ENCODE peak calls at places on chromosomes 12 and 14, in five cellular contexts. Y is NCI-H345, T is astrocyte, K is NCI-H1092 treated with DMSO at 0.1 percent for 48 hours, J is astrocyte of the hippocampus. U is an unnamed sample.
A peak's percentile ranks its signal among the peaks of the same experiment; 100 is the strongest.

GRCh38 chr12:52828156-52829090 is 5.7 kb downstream of the KRT79 start:
- DNase-seq in Y (no peak), J (no peak), T (no peak), K (no peak), U (no peak)

GRCh38 chr12:52870361-52871290 is 21.8 kb upstream of the KRT78 start:
- DNase-seq in Y (peak; percentile 51), K (peak; percentile 44), J (peak; percentile 79), T (no peak), U (peak; percentile 81)

GRCh38 chr12:34398366-34398705 is 376.0 kb downstream of the ALG10 start:
- DNase-seq in J (no peak), K (no peak), T (no peak), Y (no peak), U (peak; percentile 0)

GRCh38 chr12:31234955-31235867 is 90.7 kb downstream of the SINHCAF start:
- DNase-seq in K (peak; percentile 95), Y (peak; percentile 62), J (peak; percentile 68), T (peak; percentile 36), U (no peak)

GRCh38 chr14:101757064-101757838 is 4.3 kb upstream of the PPP2R5C start:
- DNase-seq in Y (no peak), T (no peak), K (no peak), J (no peak), U (no peak)

GRCh38 chr14:32933943-32934890 is 4.5 kb upstream of the NPAS3 start:
- DNase-seq in J (peak; percentile 81), T (peak; percentile 47), K (peak; percentile 78), Y (peak; percentile 71), U (no peak)

GRCh38 chr14:63345826-63346225 is 27.1 kb upstream of the GPHB5 start:
- DNase-seq in T (no peak), J (no peak), Y (peak; percentile 13), K (peak; percentile 32), U (no peak)

GRCh38 chr12:15677696-15678095 is 111.5 kb downstream of the EPS8 start:
- DNase-seq in T (no peak), K (no peak), J (no peak), Y (no peak), U (no peak)

GRCh38 chr14:23118506-23119361 is at the start of gene CEBPE:
- DNase-seq in K (no peak), Y (no peak), T (no peak), J (no peak), U (no peak)

GRCh38 chr14:54577977-54578376 is 11.0 kb downstream of the SAMD4A start:
- DNase-seq in K (no peak), T (peak; percentile 41), J (no peak), Y (no peak), U (no peak)

U was measured in natural killer cell.